ENCODE peak calls at places on chromosomes 1 and 21, in six cellular contexts. I, Q, N, Z, W and P are unnamed samples.

GRCh38 chr1:19393051-19393450 is 80.9 kb downstream of the SLC66A1 start:
- DNase-seq in Q (no peak), W (no peak), Z (no peak), N (no peak), I (no peak), P (no peak)

GRCh38 chr1:56617141-56617540 is 28.0 kb upstream of the PRKAA2 start:
- DNase-seq in Q (no peak), W (no peak), Z (no peak), N (no peak), I (no peak), P (no peak)

GRCh38 chr1:186772228-186772627 is 56.5 kb upstream of the PLA2G4A start:
- DNase-seq in N (no peak), Q (no peak), W (no peak), Z (no peak), I (no peak), P (no peak)

GRCh38 chr1:33258788-33259274 is 2.5 kb downstream of the ZNF362 start:
- DNase-seq in Z (no peak), N (no peak), Q (no peak), I (no peak), W (no peak), P (peak)

GRCh38 chr1:20158358-20159070 is 19.4 kb downstream of the PLA2G2F start:
- DNase-seq in W (no peak), I (no peak), N (no peak), Q (no peak), Z (no peak), P (no peak)

GRCh38 chr21:33236799-33237198 is 7.1 kb downstream of the IFNAR2 start:
- DNase-seq in Z (no peak), N (no peak), I (no peak), W (no peak), Q (no peak), P (no peak)

GRCh38 chr1:2528966-2529750 is 905 bp downstream of the HES5 start:
- DNase-seq in Z (peak), W (no peak), Q (peak), I (no peak), N (peak), P (peak)

GRCh38 chr1:117436528-117436927 is 69.3 kb downstream of the MAN1A2 start:
- DNase-seq in W (no peak), I (no peak), Q (no peak), Z (no peak), N (no peak), P (no peak)

GRCh38 chr1:7026188-7026587 is 240.9 kb downstream of the CAMTA1 start:
- DNase-seq in I (no peak), N (no peak), Q (no peak), W (no peak), Z (no peak), P (no peak)

GRCh38 chr1:145997156-145998023 is 1.0 kb upstream of the TXNIP start:
- DNase-seq in I (peak), W (peak), Z (peak), N (peak), Q (no peak), P (no peak)

GRCh38 chr21:26572668-26573381 is at the start of gene CYYR1:
- DNase-seq in I (peak), Z (peak), Q (peak), W (no peak), N (no peak), P (no peak)

GRCh38 chr1:168893359-168893791 is 164.4 kb upstream of the DPT start:
- DNase-seq in I (no peak), Z (no peak), W (no peak), N (no peak), Q (no peak), P (no peak)

GRCh38 chr1:170067253-170067819 is 7.2 kb downstream of the KIFAP3 start:
- DNase-seq in N (no peak), W (no peak), Q (peak), Z (no peak), I (no peak), P (no peak)

GRCh38 chr1:153967109-153967999 is at the start of gene CREB3L4:
- DNase-seq in Q (peak), N (peak), W (peak), I (peak), Z (peak), P (peak)

GRCh38 chr1:203324103-203325003 is 19.0 kb downstream of the BTG2 start:
- DNase-seq in N (peak), Q (no peak), I (no peak), W (peak), Z (no peak), P (no peak)

GRCh38 chr1:198496216-198497143 is 44.0 kb downstream of the ATP6V1G3 start:
- DNase-seq in N (no peak), Z (no peak), Q (no peak), W (no peak), I (no peak), P (no peak)

GRCh38 chr1:227234998-227235405 is 83.3 kb downstream of the CDC42BPA start:
- DNase-seq in W (no peak), N (peak), I (peak), Z (peak), Q (peak), P (peak)

GRCh38 chr1:24329797-24330543 is 10.8 kb downstream of the GRHL3 start:
- DNase-seq in Z (no peak), W (no peak), I (no peak), N (no peak), Q (no peak), P (no peak)

GRCh38 chr1:235783148-235783776 is 83.4 kb downstream of the LYST start:
- DNase-seq in I (peak), N (no peak), Z (peak), Q (peak), W (no peak), P (no peak)

GRCh38 chr1:16921391-16922185 is at the start of gene CROCC:
- DNase-seq in Z (peak), N (peak), Q (peak), W (peak), I (peak), P (no peak)

GRCh38 chr1:111466480-111466879 is 7.3 kb upstream of the C1orf162 start:
- DNase-seq in Z (no peak), W (no peak), N (no peak), Q (no peak), I (no peak), P (no peak)

GRCh38 chr1:111944121-111944785 is 45.2 kb downstream of the KCND3 start:
- DNase-seq in N (no peak), Z (no peak), W (no peak), Q (no peak), I (peak), P (no peak)

GRCh38 chr1:41626616-41627375 is 142.3 kb upstream of the EDN2 start:
- DNase-seq in I (no peak), Z (no peak), N (peak), W (no peak), Q (no peak), P (no peak)

GRCh38 chr1:90262791-90263190 is 267.9 kb downstream of the ZNF326 start:
- DNase-seq in Z (no peak), N (no peak), I (no peak), Q (no peak), W (no peak), P (no peak)

GRCh38 chr1:10793129-10793651 is 3.3 kb downstream of the CASZ1 start:
- DNase-seq in Q (no peak), Z (no peak), N (no peak), I (peak), W (no peak), P (no peak)

GRCh38 chr1:200530551-200531261 is 89.8 kb downstream of the KIF14 start:
- DNase-seq in W (peak), I (no peak), N (peak), Q (no peak), Z (no peak), P (no peak)

GRCh38 chr1:150165622-150166612 is 16.2 kb downstream of the PLEKHO1 start:
- DNase-seq in N (peak), I (peak), Q (peak), W (no peak), Z (peak), P (peak)

GRCh38 chr1:214957330-214958137 is 125.0 kb upstream of the KCNK2 start:
- DNase-seq in N (no peak), W (no peak), Z (no peak), Q (no peak), I (no peak), P (no peak)

GRCh38 chr1:92259350-92259749 is 39.4 kb downstream of the GLMN start:
- DNase-seq in W (no peak), I (no peak), N (no peak), Z (no peak), Q (no peak), P (no peak)

GRCh38 chr1:182185822-182186756 is 124.6 kb upstream of the ZNF648 start:
- DNase-seq in N (no peak), Z (peak), Q (no peak), W (no peak), I (no peak), P (no peak)

GRCh38 chr1:246526915-246527314 is 19.8 kb upstream of the SMYD3 start:
- DNase-seq in N (no peak), Z (no peak), Q (no peak), W (no peak), I (no peak), P (no peak)

GRCh38 chr1:228786361-228787129 is 51.3 kb downstream of the RHOU start:
- DNase-seq in W (no peak), I (no peak), N (no peak), Q (no peak), Z (no peak), P (no peak)

GRCh38 chr1:15836772-15837669 is 10.5 kb upstream of the SPEN start:
- DNase-seq in W (peak), Q (no peak), N (peak), Z (no peak), I (no peak), P (no peak)

GRCh38 chr1:230976825-230977747 is 1.6 kb downstream of the TTC13 start:
- DNase-seq in N (peak), W (peak), Q (no peak), I (no peak), Z (no peak), P (no peak)

GRCh38 chr1:82392513-82392912 is 591.8 kb downstream of the ADGRL2 start:
- DNase-seq in Q (no peak), N (no peak), W (no peak), I (no peak), Z (no peak), P (no peak)

GRCh38 chr1:44647896-44648295 is 26.4 kb downstream of the TMEM53 start:
- DNase-seq in Q (no peak), N (no peak), W (no peak), Z (no peak), I (no peak), P (no peak)

GRCh38 chr1:85278853-85279314 is 2.5 kb upstream of the BCL10 start:
- DNase-seq in W (no peak), N (peak), Z (no peak), I (no peak), Q (no peak), P (no peak)

GRCh38 chr1:51690285-51690961 is 73.5 kb downstream of the OSBPL9 start:
- DNase-seq in I (no peak), N (no peak), W (no peak), Q (no peak), Z (no peak), P (no peak)